ENCODE peak calls at places on chromosomes 7 and 10, in nine cellular contexts. A is Peyer's patch, R is astrocyte of the spinal cord, Q is uterus, N is upper lobe of left lung, X is OCI-LY7, M is upper lobe of right lung, C is heart right ventricle, Z is A549. W is an unnamed sample.

GRCh38 chr10:81108516-81109199 is 571.0 kb downstream of the SH2D4B start:
- DNase-seq in A (no peak), M (no peak), C (no peak), R (no peak), Z (peak), X (no peak), N (no peak), Q (no peak), W (no peak)

GRCh38 chr7:117012284-117013174 is 59.2 kb downstream of the ST7 start:
- DNase-seq in X (peak), A (no peak), Q (no peak), M (no peak), R (peak), Z (peak), C (no peak), N (no peak), W (no peak)

GRCh38 chr7:157141525-157142060 is 2.9 kb downstream of the UBE3C start:
- DNase-seq in N (no peak), Q (no peak), X (no peak), Z (no peak), C (no peak), A (no peak), R (no peak), M (no peak), W (no peak)

GRCh38 chr7:94391716-94392390 is 2.8 kb upstream of the COL1A2 start:
- DNase-seq in M (no peak), N (no peak), R (peak), C (no peak), X (no peak), Q (peak), A (no peak), Z (no peak), W (no peak)

GRCh38 chr7:32298403-32299132 is 191.6 kb downstream of the LSM5 start:
- DNase-seq in C (peak), R (no peak), A (no peak), M (no peak), N (peak), X (no peak), Q (no peak), Z (no peak), W (peak)

GRCh38 chr10:31599626-31600504 is 280.8 kb downstream of the ZEB1 start:
- DNase-seq in R (no peak), X (no peak), N (no peak), A (no peak), Q (no peak), M (no peak), C (no peak), Z (no peak), W (no peak)

GRCh38 chr7:112995091-112995824 is 91.4 kb downstream of the GPR85 start:
- DNase-seq in R (peak), A (no peak), Q (no peak), C (peak), X (no peak), M (no peak), Z (no peak), N (no peak), W (no peak)

GRCh38 chr7:30170460-30171197 is 35.8 kb downstream of the MTURN start:
- DNase-seq in N (no peak), Q (no peak), A (no peak), C (no peak), R (no peak), Z (no peak), M (no peak), X (no peak), W (no peak)

GRCh38 chr10:123087786-123088185 is 48.0 kb upstream of the HMX3 start:
- DNase-seq in X (no peak), Q (no peak), A (no peak), N (no peak), M (no peak), R (no peak), Z (no peak), C (no peak), W (no peak)

GRCh38 chr10:125332548-125333208 is 172.3 kb upstream of the CTBP2 start:
- DNase-seq in Z (no peak), Q (no peak), A (no peak), R (no peak), X (no peak), N (no peak), C (no peak), M (no peak), W (no peak)

GRCh38 chr10:47361293-47361692 is 13.1 kb downstream of the RBP3 start:
- DNase-seq in M (no peak), R (peak), X (peak), C (peak), N (no peak), Q (no peak), Z (peak), A (no peak), W (no peak)

GRCh38 chr10:43912469-43912868 is 263.8 kb upstream of the ZNF32 start:
- DNase-seq in C (no peak), R (no peak), M (no peak), A (no peak), Z (no peak), N (no peak), X (no peak), Q (no peak), W (no peak)

GRCh38 chr10:113386005-113386404 is 166.8 kb upstream of the HABP2 start:
- DNase-seq in A (no peak), X (no peak), Q (no peak), Z (peak), R (no peak), M (no peak), C (no peak), N (no peak), W (no peak)

GRCh38 chr7:47190462-47190861 is 391.4 kb downstream of the TNS3 start:
- DNase-seq in Q (no peak), M (no peak), N (no peak), Z (no peak), C (no peak), X (no peak), R (no peak), A (no peak), W (no peak)

GRCh38 chr10:27440478-27440877 is 63.6 kb upstream of the RAB18 start:
- DNase-seq in M (no peak), Q (no peak), A (no peak), X (no peak), R (no peak), N (no peak), Z (no peak), C (no peak), W (no peak)

GRCh38 chr7:2520808-2521146 is 1.2 kb downstream of the LFNG start:
- DNase-seq in M (no peak), A (no peak), R (no peak), Q (no peak), X (no peak), N (no peak), Z (no peak), C (no peak), W (no peak)

GRCh38 chr10:36574212-36574611 is 551.2 kb upstream of the ANKRD30A start:
- DNase-seq in A (no peak), N (no peak), R (peak), X (no peak), Z (no peak), Q (no peak), M (no peak), C (no peak), W (no peak)

GRCh38 chr10:132942740-132943554 is 577 bp upstream of the CFAP46 start:
- DNase-seq in C (no peak), R (no peak), Z (peak), A (no peak), Q (no peak), M (peak), N (peak), X (no peak), W (no peak)

GRCh38 chr10:96651998-96652431 is 65.2 kb upstream of the TM9SF3 start:
- DNase-seq in R (no peak), M (no peak), N (no peak), A (peak), C (no peak), Z (no peak), X (peak), Q (no peak), W (no peak)

GRCh38 chr7:117661312-117661711 is 181.5 kb downstream of the CFTR start:
- DNase-seq in Q (no peak), R (no peak), A (no peak), C (no peak), N (no peak), X (no peak), Z (no peak), M (no peak), W (no peak)

GRCh38 chr10:71219918-71220688 is 7.7 kb downstream of the UNC5B start:
- DNase-seq in M (peak), R (no peak), Z (no peak), N (no peak), C (no peak), X (no peak), Q (no peak), A (no peak), W (no peak)

GRCh38 chr7:4549681-4550080 is 132.4 kb upstream of the FOXK1 start:
- DNase-seq in Z (no peak), N (no peak), M (no peak), X (no peak), Q (no peak), R (no peak), C (peak), A (no peak), W (no peak)

GRCh38 chr7:29237483-29237882 is 42.9 kb downstream of the CHN2 start:
- DNase-seq in Z (no peak), N (no peak), R (no peak), C (no peak), A (no peak), M (no peak), Q (peak), X (no peak), W (no peak)

GRCh38 chr7:8500286-8500685 is 66.9 kb downstream of the NXPH1 start:
- DNase-seq in Q (no peak), X (no peak), R (no peak), Z (no peak), C (no peak), N (no peak), M (no peak), A (no peak), W (no peak)

GRCh38 chr10:79322616-79323566 is 24.4 kb upstream of the PPIF start:
- DNase-seq in N (no peak), X (no peak), A (peak), Z (no peak), C (no peak), Q (peak), R (peak), M (no peak), W (no peak)

GRCh38 chr10:46222364-46222935 is 64.3 kb upstream of the ANTXRL start:
- DNase-seq in A (no peak), Q (no peak), X (no peak), M (no peak), N (no peak), Z (no peak), R (no peak), C (no peak), W (no peak)

GRCh38 chr10:70096705-70097420 is 35.8 kb downstream of the AIFM2 start:
- DNase-seq in M (peak), Q (no peak), A (no peak), X (no peak), Z (no peak), C (no peak), R (no peak), N (no peak), W (no peak)

GRCh38 chr10:71314028-71314693 is 4.9 kb upstream of the SLC29A3 start:
- DNase-seq in C (peak), Z (peak), Q (peak), A (peak), X (peak), M (no peak), N (peak), R (peak), W (no peak)

GRCh38 chr10:96556003-96556402 is 30.8 kb downstream of the TM9SF3 start:
- DNase-seq in X (peak), A (no peak), M (no peak), R (peak), N (no peak), C (no peak), Z (no peak), Q (no peak), W (no peak)

GRCh38 chr7:50782376-50783208 is at the start of gene GRB10:
- DNase-seq in Q (peak), M (peak), C (peak), Z (no peak), N (peak), X (no peak), R (peak), A (no peak), W (no peak)

GRCh38 chr10:112375721-112376577 is 2.0 kb downstream of the ACSL5 start:
- DNase-seq in C (peak), R (peak), N (peak), X (peak), A (peak), Z (no peak), Q (peak), M (peak), W (no peak)

GRCh38 chr10:131621784-131622624 is 278.8 kb upstream of the PPP2R2D start:
- DNase-seq in X (no peak), M (no peak), R (no peak), N (peak), Z (peak), C (no peak), Q (no peak), A (no peak), W (no peak)

GRCh38 chr10:133528845-133529575 is 1.8 kb downstream of the CYP2E1 start:
- DNase-seq in N (peak), Z (no peak), C (no peak), X (no peak), A (no peak), M (no peak), R (no peak), Q (no peak), W (no peak)

GRCh38 chr10:78419481-78420265 is 386.0 kb downstream of the RPS24 start:
- DNase-seq in C (no peak), Z (no peak), M (peak), R (no peak), X (no peak), A (no peak), Q (no peak), N (no peak), W (peak)

GRCh38 chr10:98030093-98030821 is at the start of gene CRTAC1:
- DNase-seq in Z (peak), R (peak), N (peak), Q (peak), M (peak), A (no peak), X (no peak), C (peak), W (peak)

GRCh38 chr7:66771795-66772194 is 31.3 kb downstream of the RABGEF1 start:
- DNase-seq in C (no peak), R (no peak), Z (no peak), A (no peak), X (no peak), M (no peak), N (no peak), Q (no peak), W (no peak)

GRCh38 chr10:59805043-59805442 is 51.8 kb upstream of the MRLN start:
- DNase-seq in X (peak), Z (peak), C (no peak), N (no peak), A (no peak), M (no peak), R (no peak), Q (no peak), W (no peak)
- TF ChIP-seq CTCF in X (peak), Z (no peak), C (peak), N (peak), A (peak), M (peak), R (peak), Q (peak), W (peak)

GRCh38 chr7:83001362-83002040 is 161.2 kb downstream of the PCLO start:
- DNase-seq in A (no peak), X (no peak), Z (no peak), C (no peak), M (no peak), N (no peak), R (peak), Q (no peak), W (no peak)

DNA sequence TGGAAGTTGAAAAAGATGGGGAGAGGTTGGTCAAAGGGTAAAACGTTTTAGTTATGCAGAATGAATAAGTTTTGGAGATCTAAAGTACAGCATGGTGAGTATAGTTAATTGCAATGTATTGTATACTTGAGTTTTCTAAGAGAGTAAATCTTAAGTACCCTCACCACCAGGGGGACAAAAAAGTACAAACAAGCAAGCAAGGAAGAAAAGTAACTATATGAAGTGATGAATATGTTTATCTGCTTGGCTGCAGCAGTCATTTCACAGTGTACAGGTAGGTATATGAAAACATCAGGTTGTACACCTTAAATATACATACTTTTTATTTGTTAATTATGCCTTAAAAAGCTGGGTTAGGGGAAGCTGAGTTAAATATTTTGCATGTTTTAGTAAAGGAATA is 157.3 kb downstream of the PCLO start:
- DNase-seq in M (no peak), C (no peak), Q (no peak), X (peak), Z (peak), R (peak), A (no peak), N (no peak), W (no peak)
- TF ChIP-seq CTCF in M (no peak), C (no peak), Q (no peak), X (peak), Z (peak), R (no peak), A (no peak), N (no peak), W (peak)

DNA sequence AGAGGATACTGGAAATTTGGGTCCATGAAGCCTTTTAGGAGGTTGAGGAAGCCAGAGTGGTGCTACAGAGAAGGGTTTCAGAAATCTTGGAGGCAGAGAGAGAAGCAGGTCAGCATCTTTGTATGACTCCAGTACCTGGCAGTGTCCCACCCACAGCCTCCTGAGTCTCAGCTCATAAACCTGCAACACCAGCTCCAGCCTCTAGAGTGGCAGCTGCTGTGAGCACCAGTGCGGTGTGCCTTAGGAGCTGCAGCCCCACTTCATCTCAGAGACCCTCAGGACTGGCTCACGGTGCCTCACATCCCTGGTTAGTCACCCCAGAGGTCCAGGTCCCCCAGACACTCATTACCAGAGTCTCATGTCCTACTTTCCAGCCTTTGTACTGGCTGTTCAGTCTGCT is 84.8 kb upstream of the PRKAR2B start:
- DNase-seq in Q (no peak), Z (no peak), N (no peak), C (no peak), X (peak), M (no peak), R (no peak), A (no peak), W (no peak)
- TF ChIP-seq CTCF in Q (no peak), Z (no peak), N (no peak), C (no peak), X (peak), M (no peak), R (peak), A (no peak), W (peak)

GRCh38 chr7:133203490-133203889 is 49.4 kb upstream of the EXOC4 start:
- DNase-seq in N (no peak), M (no peak), Q (no peak), Z (no peak), C (no peak), A (no peak), X (no peak), R (no peak), W (no peak)

DNA sequence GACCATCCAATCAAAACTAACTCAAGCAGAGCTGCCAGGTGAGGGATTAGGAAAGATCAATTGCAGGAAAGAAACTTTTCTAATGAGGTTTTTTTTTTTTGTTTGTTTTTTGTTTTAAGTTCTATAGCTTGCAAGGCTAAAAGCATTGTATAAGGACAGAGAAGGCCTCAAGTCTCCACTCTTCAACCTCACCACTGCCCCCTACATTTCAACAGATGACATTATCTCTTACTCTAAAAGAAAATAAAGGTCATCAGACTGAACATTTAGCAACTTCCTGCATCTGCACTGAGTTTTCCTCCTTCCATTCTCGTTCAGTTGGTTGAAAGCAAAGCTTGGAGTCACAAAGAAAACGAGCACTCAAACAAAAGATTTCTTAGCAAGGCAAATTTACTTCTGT is 45.2 kb upstream of the EXOC4 start:
- DNase-seq in A (no peak), N (no peak), R (no peak), C (no peak), Z (peak), X (peak), M (no peak), Q (no peak), W (no peak)
- TF ChIP-seq CTCF in A (no peak), N (no peak), R (peak), C (no peak), Z (no peak), X (peak), M (no peak), Q (no peak), W (no peak)

GRCh38 chr10:34305189-34305588 is 509.9 kb downstream of the PARD3 start:
- DNase-seq in X (peak), M (peak), N (peak), R (no peak), A (no peak), C (no peak), Q (no peak), Z (peak), W (peak)
- TF ChIP-seq CTCF in X (peak), M (peak), N (peak), R (peak), A (no peak), C (no peak), Q (no peak), Z (no peak), W (peak)

W was measured in mesothelial cell of epicardium.